ENCODE peak calls at places on chromosomes 4 and X, in ten cellular contexts. B is hepatocyte, Z is aorta, P is psoas muscle, K is brain microvascular endothelial cell, Y is PC-3, H is H9, U is sigmoid colon, V is AG04450, O is cardiac muscle cell. I is an unnamed sample.

GRCh38 chr4:95142877-95143412 is 385.2 kb downstream of the BMPR1B start:
- DNase-seq in B (no peak), Z (no peak), P (no peak), K (no peak), Y (no peak), H (no peak), U (no peak), V (no peak), O (peak; percentile 44), I (no peak)

GRCh38 chr4:55214172-55214571 is 88.8 kb upstream of the KDR start:
- DNase-seq in B (no peak), Z (no peak), P (no peak), K (no peak), Y (peak; percentile 50), H (no peak), U (no peak), V (no peak), O (no peak), I (no peak)

GRCh38 chrX:124829930-124830329 is 483.6 kb downstream of the SH2D1A start:
- DNase-seq in B (no peak), Z (no peak), P (no peak), K (no peak), Y (no peak), H (no peak), U (no peak), V (no peak), O (no peak), I (no peak)

GRCh38 chr4:142435599-142436235 is 410.4 kb downstream of the INPP4B start:
- DNase-seq in B (peak; percentile 21), Z (no peak), P (no peak), K (no peak), Y (no peak), H (peak; percentile 75), U (no peak), V (no peak), O (peak; percentile 12), I (no peak)

GRCh38 chr4:142350886-142351285 is 495.2 kb downstream of the INPP4B start:
- DNase-seq in B (peak; percentile 20), Z (no peak), P (no peak), K (no peak), Y (peak; percentile 67), H (no peak), U (no peak), V (peak; percentile 36), O (no peak), I (no peak)

GRCh38 chr4:186441502-186441901 is 113.9 kb downstream of the MTNR1A start:
- DNase-seq in B (no peak), Z (no peak), P (no peak), K (no peak), Y (no peak), H (no peak), U (no peak), V (no peak), O (no peak), I (no peak)

GRCh38 chr4:52718123-52718522 is 33.1 kb downstream of the ERVMER34-1 start:
- DNase-seq in B (no peak), Z (no peak), P (no peak), K (no peak), Y (peak; percentile 50), H (no peak), U (no peak), V (no peak), O (no peak), I (no peak)

GRCh38 chr4:16914208-16914607 is 15.8 kb upstream of the LDB2 start:
- DNase-seq in B (no peak), Z (no peak), P (no peak), K (peak; percentile 37), Y (no peak), H (peak; percentile 59), U (no peak), V (no peak), O (peak; percentile 53), I (no peak)

GRCh38 chr4:99008051-99008450 is 12.5 kb downstream of the METAP1 start:
- DNase-seq in B (no peak), Z (no peak), P (no peak), K (no peak), Y (no peak), H (no peak), U (no peak), V (no peak), O (no peak), I (no peak)

GRCh38 chr4:99013884-99014523 is 18.5 kb downstream of the METAP1 start:
- DNase-seq in B (no peak), Z (no peak), P (no peak), K (no peak), Y (no peak), H (no peak), U (no peak), V (no peak), O (no peak), I (no peak)

GRCh38 chr4:99011910-99012309 is 16.4 kb downstream of the METAP1 start:
- DNase-seq in B (no peak), Z (no peak), P (no peak), K (no peak), Y (no peak), H (no peak), U (no peak), V (no peak), O (no peak), I (no peak)

DNA sequence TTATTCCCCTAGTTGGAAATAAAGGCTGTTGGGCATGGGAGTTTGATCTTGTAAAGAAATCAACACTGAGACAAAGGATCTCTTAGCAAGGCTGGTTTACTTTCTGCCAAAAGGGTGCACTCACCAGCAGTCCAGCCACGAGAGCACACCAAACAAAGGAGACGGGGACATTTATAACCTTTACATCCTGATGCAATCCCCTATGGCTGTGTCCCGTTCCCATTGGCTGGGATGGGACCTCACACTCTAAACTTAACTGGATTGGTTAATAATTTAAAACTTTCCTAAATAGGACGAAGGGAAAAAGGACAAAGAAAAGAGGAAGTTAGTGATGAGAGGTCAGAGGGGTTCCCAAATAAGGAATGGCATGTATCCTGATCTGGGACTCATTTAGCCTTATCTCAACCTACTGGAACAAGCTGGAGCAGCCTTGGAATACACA is 17.9 kb downstream of the METAP1 start:
- DNase-seq in B (no peak), Z (no peak), P (no peak), K (peak; percentile 22), Y (no peak), H (no peak), U (no peak), V (no peak), O (peak; percentile 40), I (no peak)
- H3K27ac ChIP-seq in B (peak overlapping the region; percentile 66), Z (peak overlapping the region; percentile 43), P (no peak overlapping the region), K (no peak overlapping the region), Y (no peak overlapping the region), H (peak overlapping the region; percentile 78), U (peak overlapping the region; percentile 69), V (no peak overlapping the region), O (peak overlapping the region; percentile 99), I (peak overlapping the region; percentile 14)

GRCh38 chr4:184752496-184753275 is 18.8 kb upstream of the CENPU start:
- DNase-seq in B (no peak), Z (no peak), P (no peak), K (no peak), Y (no peak), H (no peak), U (no peak), V (no peak), O (no peak), I (no peak)

GRCh38 chr4:184751585-184751956 is 17.7 kb upstream of the CENPU start:
- DNase-seq in B (no peak), Z (no peak), P (no peak), K (no peak), Y (no peak), H (no peak), U (no peak), V (no peak), O (no peak), I (no peak)

GRCh38 chr4:184757810-184758209 is 23.9 kb upstream of the CENPU start:
- DNase-seq in B (no peak), Z (no peak), P (no peak), K (no peak), Y (no peak), H (no peak), U (no peak), V (no peak), O (no peak), I (no peak)

GRCh38 chr4:184755278-184755677 is 21.4 kb upstream of the CENPU start:
- DNase-seq in B (no peak), Z (no peak), P (peak; percentile 71), K (peak; percentile 40), Y (peak; percentile 86), H (no peak), U (no peak), V (no peak), O (no peak), I (no peak)

GRCh38 chr4:184756399-184756798 is 22.5 kb upstream of the CENPU start:
- DNase-seq in B (peak; percentile 49), Z (no peak), P (no peak), K (no peak), Y (no peak), H (no peak), U (peak; percentile 73), V (no peak), O (no peak), I (no peak)
- H3K27ac ChIP-seq in B (peak overlapping the region; percentile 68), Z (no peak overlapping the region), P (peak overlapping the region; percentile 80), K (no peak overlapping the region), Y (no peak overlapping the region), H (no peak overlapping the region), U (peak overlapping the region; percentile 46), V (no peak overlapping the region), O (peak overlapping the region; percentile 13), I (no peak overlapping the region)

GRCh38 chr4:119581480-119581879 is 47.1 kb downstream of the PDE5A start:
- DNase-seq in B (no peak), Z (no peak), P (no peak), K (no peak), Y (no peak), H (no peak), U (no peak), V (no peak), O (no peak), I (no peak)

GRCh38 chr4:119585771-119586170 is 42.8 kb downstream of the PDE5A start:
- DNase-seq in B (no peak), Z (no peak), P (no peak), K (no peak), Y (peak; percentile 53), H (no peak), U (no peak), V (no peak), O (no peak), I (no peak)

GRCh38 chr4:119579823-119580222 is 48.8 kb downstream of the PDE5A start:
- DNase-seq in B (no peak), Z (no peak), P (no peak), K (no peak), Y (no peak), H (no peak), U (no peak), V (no peak), O (no peak), I (no peak)

GRCh38 chr4:119580293-119580692 is 48.3 kb downstream of the PDE5A start:
- DNase-seq in B (no peak), Z (no peak), P (no peak), K (no peak), Y (no peak), H (no peak), U (no peak), V (no peak), O (no peak), I (no peak)
- H3K27ac ChIP-seq in B (no peak overlapping the region), Z (no peak overlapping the region), P (no peak overlapping the region), K (no peak overlapping the region), Y (no peak overlapping the region), H (no peak overlapping the region), U (peak overlapping the region; percentile 65), V (no peak overlapping the region), O (no peak overlapping the region), I (no peak overlapping the region)

DNA sequence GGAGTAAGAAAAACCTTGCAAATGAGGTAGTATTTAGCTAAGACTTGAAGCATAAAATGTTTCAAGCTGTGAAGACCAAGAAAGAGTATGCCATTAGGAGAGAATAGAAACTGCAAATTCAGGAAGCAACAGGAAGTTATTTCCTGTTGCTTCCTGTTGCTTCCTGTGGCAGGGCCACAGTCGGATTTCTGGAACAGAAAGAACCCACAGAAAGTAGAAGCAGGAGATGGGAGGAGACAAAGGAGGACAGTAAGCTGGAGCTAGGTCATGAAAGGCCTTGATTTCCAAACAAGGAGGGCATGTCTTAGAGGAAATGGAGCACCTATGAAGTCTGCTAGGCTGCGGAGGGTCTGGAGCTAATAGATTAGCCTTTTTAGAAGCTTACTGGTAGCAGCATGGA is 17.2 kb downstream of the ASB11 start:
- DNase-seq in B (no peak), Z (no peak), P (no peak), K (no peak), Y (no peak), H (no peak), U (no peak), V (no peak), O (no peak), I (no peak)
- H3K27ac ChIP-seq in B (no peak overlapping the region), Z (no peak overlapping the region), P (peak overlapping the region; percentile 87), K (no peak overlapping the region), Y (no peak overlapping the region), H (no peak overlapping the region), U (peak overlapping the region; percentile 31), V (no peak overlapping the region), O (no peak overlapping the region), I (no peak overlapping the region)

I was measured in epithelial cell of prostate.